ENCODE peak calls at places on chromosomes 13 and 19, in ten cellular contexts. S is esophagus squamous epithelium, E is activated B cell treated with CpG ODN at 0.5 μM for 24 hours, H is upper lobe of left lung, N is GM23338, J is AG09319, T is osteocyte, B is tibial artery, Z is GM10248, L is mucosa of descending colon. R is an unnamed sample.

GRCh38 chr13:101417043-101417406 is 717 bp upstream of the NALCN start:
- DNase-seq in S (no peak), E (no peak), H (no peak), N (no peak), J (no peak), T (no peak), B (no peak), Z (no peak), L (no peak), R (no peak)

GRCh38 chr19:44869728-44870470 is 21.2 kb upstream of the TOMM40 start:
- DNase-seq in S (no peak), E (no peak), H (no peak), N (no peak), J (no peak), T (no peak), B (peak), Z (no peak), L (no peak), R (no peak)

GRCh38 chr13:31587696-31588266 is 151.5 kb upstream of the RXFP2 start:
- DNase-seq in S (no peak), E (no peak), H (no peak), N (no peak), J (no peak), T (no peak), B (no peak), Z (no peak), L (no peak), R (no peak)

GRCh38 chr19:29690842-29691241 is 24.2 kb downstream of the C19orf12 start:
- DNase-seq in S (no peak), E (no peak), H (no peak), N (peak), J (no peak), T (no peak), B (no peak), Z (no peak), L (no peak), R (no peak)

GRCh38 chr13:112133489-112134149 is 66.7 kb downstream of the SOX1 start:
- DNase-seq in S (no peak), E (no peak), H (no peak), N (no peak), J (no peak), T (no peak), B (no peak), Z (no peak), L (no peak), R (no peak)

GRCh38 chr13:113744197-113745000 is 14.6 kb upstream of the TMEM255B start:
- DNase-seq in S (no peak), E (no peak), H (no peak), N (no peak), J (no peak), T (no peak), B (no peak), Z (no peak), L (peak), R (no peak)

GRCh38 chr13:98721825-98722510 is 30.5 kb downstream of the SLC15A1 start:
- DNase-seq in S (no peak), E (no peak), H (no peak), N (no peak), J (no peak), T (no peak), B (no peak), Z (no peak), L (no peak), R (no peak)

GRCh38 chr13:55440465-55441085 is 1700.1 kb upstream of the PRR20A start:
- DNase-seq in S (no peak), E (no peak), H (no peak), N (peak), J (no peak), T (no peak), B (no peak), Z (no peak), L (no peak), R (no peak)

GRCh38 chr19:36489139-36489919 is at the start of gene ZNF566:
- DNase-seq in S (peak), E (peak), H (peak), N (peak), J (peak), T (peak), B (peak), Z (peak), L (peak), R (peak)
- TF ChIP-seq CTCF in S (no peak), E (no peak), H (no peak), N (no peak), J (peak), T (no peak), B (no peak), Z (no peak), L (no peak), R (no peak)

GRCh38 chr13:108214511-108215383 is 589 bp downstream of the LIG4 start:
- DNase-seq in S (peak), E (no peak), H (peak), N (peak), J (no peak), T (no peak), B (no peak), Z (no peak), L (no peak), R (no peak)

GRCh38 chr13:108215428-108215827 is at the start of gene LIG4:
- DNase-seq in S (peak), E (peak), H (peak), N (peak), J (peak), T (peak), B (peak), Z (peak), L (peak), R (peak)

GRCh38 chr13:108213946-108214345 is 1.4 kb downstream of the LIG4 start:
- DNase-seq in S (no peak), E (no peak), H (no peak), N (no peak), J (no peak), T (no peak), B (no peak), Z (no peak), L (no peak), R (no peak)

GRCh38 chr13:108220042-108220441 is 1.9 kb downstream of the ABHD13 start:
- DNase-seq in S (no peak), E (no peak), H (no peak), N (peak), J (no peak), T (no peak), B (no peak), Z (no peak), L (peak), R (no peak)

DNA sequence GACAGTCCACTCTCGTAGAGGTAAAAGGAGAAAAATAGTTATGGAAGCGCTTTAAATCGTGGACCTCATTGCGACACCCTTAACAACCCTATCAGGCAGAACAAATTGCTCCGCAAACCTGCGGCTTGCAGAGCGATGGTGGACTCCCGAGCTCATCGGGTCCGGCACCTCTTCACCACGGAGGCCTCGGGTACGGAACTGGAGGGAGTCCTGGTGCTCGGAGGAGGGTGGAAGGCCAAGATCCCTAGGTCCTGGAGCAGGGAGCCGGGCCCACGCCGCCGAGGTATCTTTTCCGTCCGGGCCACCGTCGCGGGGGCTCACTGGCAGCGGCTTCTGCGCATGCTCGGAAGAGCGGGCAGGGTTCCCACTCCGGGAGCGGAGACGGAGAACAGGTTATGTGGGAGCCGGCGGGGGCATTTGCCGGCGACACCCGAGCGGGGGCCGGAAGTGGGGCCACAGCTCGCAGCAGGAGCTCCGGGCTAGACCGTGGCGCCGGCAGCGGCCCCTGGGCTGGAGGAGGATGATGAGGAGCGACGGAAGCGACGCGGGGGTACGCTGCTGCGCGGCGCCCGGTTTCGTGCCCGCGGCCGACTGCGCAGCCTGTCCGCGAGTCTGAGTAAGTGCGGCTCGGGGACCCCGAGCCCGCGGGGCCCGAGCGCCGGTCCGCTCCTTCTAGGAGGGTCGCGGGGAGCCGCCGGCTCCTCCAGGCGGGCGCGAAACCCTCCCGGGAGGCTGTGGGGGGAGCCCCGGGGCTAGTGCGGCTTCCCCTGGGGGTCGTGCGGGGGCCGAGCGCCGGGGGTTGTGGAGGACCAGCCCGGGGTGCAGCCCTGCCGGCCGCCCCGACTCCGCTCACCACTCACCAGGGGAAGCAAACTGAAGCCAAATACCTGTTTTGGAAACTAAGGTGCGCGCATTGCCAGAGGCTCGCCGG is at the start of gene ABHD13:
- DNase-seq in S (peak), E (peak), H (peak), N (peak), J (peak), T (peak), B (peak), Z (peak), L (peak), R (peak)
- TF ChIP-seq CTCF in S (no peak), E (no peak), H (no peak), N (no peak), J (no peak), T (peak), B (peak), Z (no peak), L (no peak), R (peak)

DNA sequence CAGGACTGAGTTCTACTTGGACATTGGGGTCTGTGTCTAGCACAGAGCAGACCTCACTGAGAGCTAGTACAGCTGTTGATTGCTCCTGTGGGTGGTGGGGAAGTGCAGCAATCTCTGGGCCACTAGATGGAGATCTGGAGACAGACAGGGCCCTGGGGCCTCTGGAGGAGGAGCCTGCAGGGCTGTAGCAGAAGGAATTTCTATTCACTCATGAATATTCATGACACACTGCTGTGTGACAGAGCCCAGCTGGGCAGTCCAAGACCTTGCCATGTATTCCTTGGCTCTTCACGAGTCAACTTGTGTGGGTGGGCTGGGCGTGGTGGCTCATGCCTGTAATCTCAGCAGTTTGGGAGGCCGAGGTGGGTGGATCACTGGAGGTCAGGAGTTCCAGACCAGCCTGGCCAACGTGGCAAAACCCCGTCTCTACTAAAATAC is 37.5 kb downstream of the SUGP2 start:
- DNase-seq in S (no peak), E (no peak), H (no peak), N (peak), J (peak), T (peak), B (no peak), Z (peak), L (peak), R (peak)
- TF ChIP-seq CTCF in S (no peak), E (no peak), H (peak), N (peak), J (peak), T (peak), B (no peak), Z (peak), L (no peak), R (peak)

DNA sequence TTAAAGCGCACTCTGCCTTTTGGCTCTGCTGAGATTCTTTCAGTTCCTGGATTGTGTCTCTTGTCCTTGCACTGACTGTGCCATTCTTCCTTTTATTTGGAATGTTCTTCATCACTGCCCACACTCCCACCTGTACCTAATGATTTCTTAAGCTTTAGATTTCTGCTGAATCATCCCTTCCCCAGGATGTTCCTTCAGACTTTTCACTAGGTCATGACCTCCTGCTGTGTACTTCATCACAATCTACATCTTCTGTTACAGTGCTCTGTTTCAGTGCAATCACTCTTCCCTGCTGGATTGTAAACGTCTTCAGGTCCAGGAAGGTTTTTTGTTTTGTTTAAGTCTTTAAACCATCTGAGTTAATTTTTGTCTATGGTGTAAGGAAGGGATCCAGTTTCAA is 281.0 kb downstream of the ATP8A2 start:
- DNase-seq in S (no peak), E (no peak), H (no peak), N (peak), J (no peak), T (no peak), B (no peak), Z (no peak), L (no peak), R (no peak)
- TF ChIP-seq CTCF in S (no peak), E (no peak), H (no peak), N (no peak), J (no peak), T (no peak), B (no peak), Z (no peak), L (no peak), R (no peak)

GRCh38 chr19:40499320-40499719 is 32.5 kb downstream of the SPTBN4 start:
- DNase-seq in S (no peak), E (no peak), H (no peak), N (no peak), J (no peak), T (no peak), B (no peak), Z (no peak), L (no peak), R (no peak)

GRCh38 chr19:40502081-40502480 is 35.3 kb downstream of the SPTBN4 start:
- DNase-seq in S (no peak), E (no peak), H (no peak), N (no peak), J (no peak), T (no peak), B (no peak), Z (no peak), L (no peak), R (no peak)

GRCh38 chr19:40501599-40501998 is 34.8 kb downstream of the SPTBN4 start:
- DNase-seq in S (no peak), E (no peak), H (no peak), N (no peak), J (no peak), T (no peak), B (no peak), Z (no peak), L (no peak), R (no peak)

GRCh38 chr19:40503300-40503699 is 36.5 kb downstream of the SPTBN4 start:
- DNase-seq in S (no peak), E (no peak), H (no peak), N (peak), J (no peak), T (no peak), B (no peak), Z (peak), L (no peak), R (peak)

GRCh38 chr19:40502647-40503046 is 35.8 kb downstream of the SPTBN4 start:
- DNase-seq in S (no peak), E (no peak), H (no peak), N (peak), J (no peak), T (no peak), B (no peak), Z (peak), L (no peak), R (no peak)
- TF ChIP-seq CTCF in S (no peak), E (no peak), H (no peak), N (peak), J (no peak), T (no peak), B (no peak), Z (no peak), L (no peak), R (peak)

DNA sequence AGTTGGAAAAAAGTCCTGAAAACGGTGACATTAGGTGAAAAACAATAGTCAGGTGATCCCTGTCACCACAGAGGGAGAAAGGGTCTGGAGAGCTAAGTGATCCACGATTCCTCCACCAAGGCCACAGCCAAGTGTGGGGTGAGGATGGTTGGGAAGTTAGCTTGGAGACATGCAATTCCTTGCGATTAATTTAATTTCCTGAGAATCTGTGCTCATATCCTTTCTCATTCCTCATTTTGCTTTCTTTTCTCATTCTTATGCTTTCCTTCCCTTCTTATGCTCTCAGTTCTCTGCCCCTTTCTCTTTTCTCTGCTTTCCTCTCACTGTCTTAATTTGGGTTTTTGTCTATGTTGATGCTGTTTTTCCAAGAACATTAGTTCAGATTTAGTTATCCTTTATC is 68.8 kb downstream of the GPC5 start:
- DNase-seq in S (no peak), E (no peak), H (no peak), N (no peak), J (no peak), T (no peak), B (no peak), Z (no peak), L (no peak), R (no peak)
- TF ChIP-seq CTCF in S (no peak), E (no peak), H (no peak), N (no peak), J (no peak), T (no peak), B (no peak), Z (no peak), L (no peak), R (no peak)

DNA sequence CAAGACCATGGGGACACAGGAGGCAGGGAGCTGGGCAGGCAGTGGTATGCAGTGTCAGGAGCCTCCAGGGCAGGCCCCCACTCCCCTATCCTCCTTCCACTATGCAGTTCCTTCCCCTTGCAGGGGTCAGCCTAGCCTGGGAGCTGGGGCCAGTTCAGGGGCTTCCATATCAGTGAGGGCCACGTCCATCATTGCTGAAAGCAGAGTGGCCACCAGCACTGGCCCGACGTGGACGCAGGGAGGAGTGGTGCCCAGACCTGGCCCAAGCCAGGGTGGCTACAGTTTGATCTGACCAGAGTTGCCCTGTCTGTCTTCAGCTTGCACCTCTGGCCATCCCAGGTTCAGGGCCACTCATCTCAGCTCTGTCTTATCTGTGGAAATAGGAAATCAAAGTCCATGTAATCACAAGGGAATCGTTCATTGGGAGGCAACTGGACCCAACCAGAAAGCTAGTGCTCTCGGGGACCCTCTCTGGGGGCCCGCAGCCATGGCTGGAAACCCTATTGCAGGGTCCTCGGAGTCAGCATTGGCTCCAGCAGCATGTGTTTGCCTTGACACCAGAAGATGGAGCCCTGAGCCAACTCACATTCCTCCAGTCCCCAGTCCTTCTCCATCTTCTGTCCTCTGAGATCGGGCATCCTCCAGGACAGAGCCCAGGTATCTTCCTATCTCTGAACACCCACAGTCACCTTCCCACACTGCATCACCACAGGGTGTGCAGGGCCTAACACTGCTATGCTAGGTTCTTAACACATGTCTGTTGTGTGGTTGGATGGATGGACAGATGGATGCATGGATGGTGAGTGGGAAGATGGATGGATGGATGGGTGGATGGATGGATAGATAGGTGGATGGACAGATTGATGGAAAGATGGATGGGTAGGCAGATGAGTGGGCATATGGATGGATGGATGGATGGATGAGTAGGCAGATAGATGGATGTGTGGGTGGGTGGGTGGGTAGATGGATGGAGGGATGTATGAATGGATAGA is 75.7 kb upstream of the KCTD15 start:
- DNase-seq in S (no peak), E (no peak), H (no peak), N (no peak), J (no peak), T (no peak), B (no peak), Z (no peak), L (no peak), R (no peak)
- TF ChIP-seq CTCF in S (no peak), E (no peak), H (no peak), N (no peak), J (no peak), T (no peak), B (no peak), Z (peak), L (no peak), R (peak)

GRCh38 chr13:73879346-73880020 is 254.7 kb downstream of the KLF12 start:
- DNase-seq in S (no peak), E (no peak), H (no peak), N (no peak), J (no peak), T (no peak), B (no peak), Z (no peak), L (no peak), R (no peak)

GRCh38 chr13:73872397-73872796 is 261.8 kb downstream of the KLF12 start:
- DNase-seq in S (no peak), E (no peak), H (no peak), N (no peak), J (no peak), T (no peak), B (no peak), Z (no peak), L (no peak), R (no peak)

GRCh38 chr13:73877399-73877798 is 256.8 kb downstream of the KLF12 start:
- DNase-seq in S (no peak), E (no peak), H (no peak), N (no peak), J (no peak), T (no peak), B (no peak), Z (no peak), L (no peak), R (no peak)

GRCh38 chr13:73874460-73874859 is 259.7 kb downstream of the KLF12 start:
- DNase-seq in S (no peak), E (no peak), H (no peak), N (no peak), J (no peak), T (no peak), B (no peak), Z (no peak), L (no peak), R (no peak)

GRCh38 chr13:73876323-73876722 is 257.9 kb downstream of the KLF12 start:
- DNase-seq in S (no peak), E (no peak), H (no peak), N (no peak), J (no peak), T (no peak), B (no peak), Z (no peak), L (no peak), R (no peak)
- TF ChIP-seq CTCF in S (no peak), E (no peak), H (no peak), N (no peak), J (no peak), T (no peak), B (no peak), Z (no peak), L (no peak), R (no peak)